ENCODE peak calls at places on chromosomes 5 and 9, in four cellular contexts. E, N, D and U are unnamed samples.

GRCh38 chr9:19424176-19424779 is 15.5 kb downstream of the ACER2 start:
- DNase-seq in E (no peak), N (no peak), D (no peak), U (no peak)

GRCh38 chr5:40736103-40736875 is 19.5 kb downstream of the TTC33 start:
- DNase-seq in E (no peak), N (no peak), D (peak; percentile 63), U (no peak)

GRCh38 chr5:153520137-153520536 is 29.7 kb downstream of the GRIA1 start:
- DNase-seq in E (no peak), N (no peak), D (no peak), U (no peak)

GRCh38 chr5:180126716-180127681 is 55.4 kb upstream of the RNF130 start:
- DNase-seq in E (peak; percentile 56), N (no peak), D (no peak), U (peak; percentile 47)

GRCh38 chr9:81666123-81666522 is 23.2 kb downstream of the TLE1 start:
- DNase-seq in E (no peak), N (no peak), D (peak; percentile 88), U (no peak)

GRCh38 chr5:7261049-7261448 is 134.9 kb upstream of the ADCY2 start:
- DNase-seq in E (peak; percentile 23), N (no peak), D (peak; percentile 50), U (no peak)

GRCh38 chr5:10546186-10546585 is 17.7 kb upstream of the ANKRD33B start:
- DNase-seq in E (no peak), N (no peak), D (no peak), U (no peak)

GRCh38 chr9:130593020-130593419 is 13.6 kb downstream of the FUBP3 start:
- DNase-seq in E (no peak), N (no peak), D (no peak), U (no peak)

GRCh38 chr9:129612123-129612522 is 8.8 kb downstream of the C9orf50 start:
- DNase-seq in E (no peak), N (no peak), D (no peak), U (no peak)

GRCh38 chr5:75510836-75511434 is 494 bp downstream of the CERT1 start:
- DNase-seq in E (peak; percentile 18), N (no peak), D (no peak), U (peak; percentile 37)

GRCh38 chr9:88954073-88954472 is 37.2 kb upstream of the S1PR3 start:
- DNase-seq in E (no peak), N (no peak), D (no peak), U (no peak)

GRCh38 chr5:80282054-80282453 is 26.2 kb upstream of the SERINC5 start:
- DNase-seq in E (no peak), N (no peak), D (no peak), U (no peak)

GRCh38 chr5:111932628-111933027 is 175.6 kb upstream of the NREP start:
- DNase-seq in E (no peak), N (no peak), D (peak; percentile 29), U (no peak)

GRCh38 chr5:14036514-14036913 is 92.0 kb upstream of the DNAH5 start:
- DNase-seq in E (no peak), N (no peak), D (peak; percentile 27), U (no peak)

GRCh38 chr5:53431665-53432064 is 48.8 kb upstream of the FST start:
- DNase-seq in E (no peak), N (no peak), D (no peak), U (no peak)

GRCh38 chr9:135299651-135300345 is 179.8 kb upstream of the PPP1R26 start:
- DNase-seq in E (no peak), N (no peak), D (no peak), U (no peak)

GRCh38 chr5:34598177-34598794 is 57.8 kb upstream of the RAI14 start:
- DNase-seq in E (no peak), N (no peak), D (peak; percentile 92), U (no peak)

GRCh38 chr9:127586096-127586495 is 26.0 kb upstream of the STXBP1 start:
- DNase-seq in E (no peak), N (no peak), D (no peak), U (no peak)

GRCh38 chr5:95824747-95825146 is 2.2 kb upstream of the GLRX start:
- DNase-seq in E (no peak), N (no peak), D (no peak), U (no peak)

GRCh38 chr9:79609468-79610018 is 37.8 kb downstream of the TLE4 start:
- DNase-seq in E (no peak), N (no peak), D (no peak), U (no peak)

GRCh38 chr9:93257808-93258331 is 73.9 kb downstream of the WNK2 start:
- DNase-seq in E (no peak), N (peak; percentile 13), D (peak; percentile 58), U (no peak)

GRCh38 chr5:54443264-54443663 is 12.2 kb upstream of the HSPB3 start:
- DNase-seq in E (peak; percentile 17), N (no peak), D (peak; percentile 14), U (no peak)

GRCh38 chr5:134127376-134127861 is 12.9 kb downstream of the TCF7 start:
- DNase-seq in E (no peak), N (no peak), D (peak; percentile 49), U (no peak)

GRCh38 chr5:98096155-98096554 is 677.3 kb upstream of the RGMB start:
- DNase-seq in E (no peak), N (no peak), D (peak; percentile 74), U (no peak)

GRCh38 chr9:91694081-91694870 is 255.8 kb downstream of the ROR2 start:
- DNase-seq in E (no peak), N (no peak), D (no peak), U (no peak)

GRCh38 chr5:44178414-44178813 is 210.8 kb downstream of the FGF10 start:
- DNase-seq in E (no peak), N (no peak), D (peak; percentile 29), U (no peak)

DNA sequence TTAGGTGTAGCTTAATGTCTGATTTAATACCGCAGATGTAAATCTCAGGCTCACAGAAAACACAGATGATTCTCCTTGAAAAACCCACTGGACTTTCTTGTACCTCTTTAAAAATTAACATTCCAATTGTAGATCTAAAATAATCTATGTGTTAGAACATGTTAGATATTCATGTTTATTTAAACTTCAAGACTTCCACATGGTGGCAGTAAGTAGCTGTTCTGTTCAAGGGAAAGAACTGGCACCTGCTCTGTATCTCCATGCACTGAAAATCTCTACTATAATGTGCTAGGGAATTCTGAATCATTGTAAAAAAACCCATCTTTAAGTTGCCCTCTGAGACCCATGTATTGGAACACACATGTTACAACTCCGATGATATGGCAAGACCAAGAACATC is 366.9 kb downstream of the DMRTA1 start:
- DNase-seq in E (no peak), N (no peak), D (peak; percentile 33), U (no peak)
- TF ChIP-seq CTCF in E (peak; percentile 65), N (no peak), D (peak; percentile 34), U (peak; percentile 61)

DNA sequence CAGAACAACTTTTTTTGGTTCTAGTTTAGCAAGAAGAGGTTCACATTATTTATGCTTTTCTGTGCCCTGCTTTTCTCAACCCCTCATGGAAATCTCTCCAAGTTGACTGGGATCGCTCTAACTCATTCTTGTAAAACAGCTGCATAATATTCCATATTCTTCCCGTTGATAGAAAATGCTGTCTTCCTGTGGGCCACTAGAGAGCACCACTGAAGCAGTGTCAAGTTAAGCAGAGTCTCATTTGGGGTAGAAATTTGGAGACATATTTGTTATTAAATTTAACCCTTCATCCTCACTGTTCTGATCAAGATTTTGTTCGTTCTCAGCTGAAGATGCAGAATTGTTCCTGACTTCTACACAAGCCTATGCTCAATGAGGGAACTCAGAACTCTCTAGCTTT is 140.1 kb downstream of the CEMIP2 start:
- DNase-seq in E (no peak), N (no peak), D (no peak), U (no peak)
- TF ChIP-seq CTCF in E (peak; percentile 12), N (no peak), D (peak; percentile 22), U (peak; percentile 7)

DNA sequence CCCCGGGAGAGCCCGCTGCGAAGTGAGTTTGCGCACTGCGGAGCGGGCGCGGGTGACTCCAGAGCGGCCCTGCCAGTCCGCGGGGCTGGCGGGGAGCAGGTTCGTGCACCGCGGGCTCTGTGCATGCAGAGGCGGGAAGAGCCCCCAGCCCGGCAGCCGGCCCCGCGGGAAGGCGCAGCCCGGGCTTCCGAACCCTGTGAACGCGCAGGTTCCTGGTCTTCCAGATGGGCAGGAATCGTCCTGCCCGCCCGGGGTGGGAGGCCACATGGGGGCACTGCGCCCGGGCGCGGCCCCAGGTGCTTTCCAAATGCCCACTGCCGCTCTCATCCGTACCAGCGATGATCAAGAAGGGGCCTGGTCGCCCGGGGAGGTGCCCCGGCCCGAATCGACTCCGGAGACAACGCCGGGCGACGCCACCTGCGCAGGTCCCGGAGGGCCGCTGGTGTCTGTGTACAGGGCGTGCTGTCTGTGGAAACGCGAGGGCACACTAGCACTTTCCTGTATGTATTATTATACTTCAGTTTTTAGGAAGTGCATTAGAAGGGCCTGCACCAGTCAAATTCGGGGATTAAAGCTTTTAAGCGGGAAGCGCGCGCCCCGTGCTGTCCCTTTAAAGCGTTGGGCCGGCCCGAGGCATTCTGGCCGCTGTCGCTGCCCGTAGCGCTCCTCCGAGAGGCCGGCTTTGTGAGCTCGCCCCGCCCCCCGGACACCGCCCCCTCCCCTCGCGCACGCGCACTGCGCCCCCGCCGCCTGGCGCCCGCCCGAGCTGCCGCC is at the start of gene WDR5:
- DNase-seq in E (peak; percentile 90), N (peak; percentile 90), D (peak; percentile 92), U (peak; percentile 93)
- TF ChIP-seq CTCF in E (peak; percentile 31), N (no peak), D (no peak), U (peak; percentile 34)

GRCh38 chr5:116068028-116068632 is 16.7 kb upstream of the COMMD10 start:
- DNase-seq in E (peak; percentile 28), N (no peak), D (peak; percentile 61), U (no peak)
- TF ChIP-seq CTCF in E (peak; percentile 96), N (peak; percentile 55), D (peak; percentile 69), U (peak; percentile 91)